ENCODE peak calls at places on chromosomes 6 and 20, in six cellular contexts. O, Y, I, G, V and N are unnamed samples.

GRCh38 chr20:17938889-17939619 is 29.5 kb downstream of the SNX5 start:
- DNase-seq in V (peak; percentile 21), O (peak; percentile 58), Y (peak; percentile 74), I (peak; percentile 75), G (peak; percentile 44), N (peak; percentile 68)

GRCh38 chr6:14732845-14733757 is 512.8 kb upstream of the JARID2 start:
- DNase-seq in O (peak; percentile 58), V (no peak), I (no peak), Y (no peak), G (no peak), N (no peak)

GRCh38 chr6:32177182-32177787 is 920 bp upstream of the RNF5 start:
- DNase-seq in I (no peak), G (peak; percentile 22), O (no peak), Y (no peak), V (no peak), N (peak; percentile 41)

GRCh38 chr6:161188547-161189465 is 85.1 kb downstream of the AGPAT4 start:
- DNase-seq in V (no peak), I (no peak), O (no peak), Y (no peak), G (no peak), N (no peak)

GRCh38 chr6:149456311-149457021 is 28.3 kb downstream of the ZC3H12D start:
- DNase-seq in V (no peak), O (no peak), G (no peak), I (no peak), Y (no peak), N (no peak)

GRCh38 chr6:24431045-24431451 is 28.3 kb downstream of the MRS2 start:
- DNase-seq in V (peak; percentile 4), Y (peak; percentile 42), G (peak; percentile 38), I (no peak), O (peak; percentile 57), N (peak; percentile 55)

GRCh38 chr6:170245233-170245992 is 45.5 kb downstream of the DLL1 start:
- DNase-seq in Y (no peak), V (no peak), G (no peak), O (no peak), I (no peak), N (no peak)

GRCh38 chr6:158589371-158589770 is 29.5 kb downstream of the TMEM181 start:
- DNase-seq in O (no peak), V (no peak), Y (no peak), G (no peak), I (no peak), N (no peak)

GRCh38 chr6:81790034-81790433 is 37.6 kb upstream of the TENT5A start:
- DNase-seq in O (no peak), V (no peak), I (no peak), Y (no peak), G (no peak), N (no peak)

GRCh38 chr6:2763345-2763841 is 1.8 kb upstream of the WRNIP1 start:
- DNase-seq in Y (no peak), V (no peak), O (no peak), G (no peak), I (no peak), N (no peak)

GRCh38 chr6:170449835-170450753 is 103.0 kb downstream of the PSMB1 start:
- DNase-seq in I (peak; percentile 35), O (no peak), V (no peak), G (no peak), Y (no peak), N (no peak)

GRCh38 chr6:150617496-150618460 is 18.1 kb downstream of the PLEKHG1 start:
- DNase-seq in Y (no peak), O (no peak), I (no peak), V (no peak), G (no peak), N (no peak)

GRCh38 chr6:123338394-123338793 is 298.4 kb downstream of the TRDN start:
- DNase-seq in I (no peak), V (no peak), G (no peak), O (no peak), Y (no peak), N (no peak)

GRCh38 chr6:138499303-138499991 is at the start of gene NHSL1:
- DNase-seq in V (no peak), Y (peak; percentile 27), G (peak; percentile 64), I (no peak), O (no peak), N (peak; percentile 77)

GRCh38 chr6:166830185-166830890 is 126.0 kb downstream of the RNASET2 start:
- DNase-seq in O (no peak), G (no peak), Y (peak; percentile 74), V (no peak), I (no peak), N (no peak)

GRCh38 chr6:28111964-28112363 is 12.4 kb upstream of the ZSCAN16 start:
- DNase-seq in Y (no peak), V (no peak), I (no peak), O (no peak), G (no peak), N (no peak)

GRCh38 chr20:33685328-33686007 is 717 bp downstream of the E2F1 start:
- DNase-seq in V (no peak), O (peak; percentile 48), I (no peak), Y (peak; percentile 88), G (no peak), N (peak; percentile 12)

GRCh38 chr6:164927288-164928040 is 381.9 kb downstream of the C6orf118 start:
- DNase-seq in Y (peak; percentile 74), I (peak; percentile 68), V (peak; percentile 26), O (peak; percentile 43), G (peak; percentile 13), N (peak; percentile 81)

GRCh38 chr20:18987781-18988360 is 174.3 kb downstream of the SCP2D1 start:
- DNase-seq in G (no peak), O (no peak), V (no peak), I (no peak), Y (no peak), N (no peak)

GRCh38 chr6:3624268-3625136 is 127.0 kb downstream of the PXDC1 start:
- DNase-seq in V (no peak), O (no peak), I (peak; percentile 40), G (no peak), Y (no peak), N (no peak)